ENCODE peak calls at places on chromosomes 7 and 10, in six cellular contexts. P is tibial artery, G is heart left ventricle, E is Panc1, U is GM12878, Y is spleen. H is an unnamed sample. For H3K36me3, the result is how much of the 10 kb centered on the place peaks cover.

GRCh38 chr10:58706836-58707235 is 194.2 kb downstream of the BICC1 start:
- DNase-seq in P (no peak), G (no peak), E (no peak), U (no peak), Y (no peak), H (no peak)

GRCh38 chr7:64494912-64495461 is 67.9 kb downstream of the ZNF680 start:
- DNase-seq in P (no peak), G (no peak), E (no peak), U (no peak), Y (peak), H (no peak)

GRCh38 chr10:4242561-4243035 is 457.6 kb upstream of the KLF6 start:
- DNase-seq in P (no peak), G (no peak), E (peak), U (no peak), Y (no peak), H (peak)

GRCh38 chr7:151244871-151245346 is 3.6 kb downstream of the SMARCD3 start:
- DNase-seq in P (no peak), G (no peak), E (no peak), U (no peak), Y (peak), H (no peak)

GRCh38 chr10:101272229-101272868 is 43.1 kb upstream of the LBX1 start:
- DNase-seq in P (peak), G (no peak), E (peak), U (no peak), Y (peak), H (no peak)

GRCh38 chr7:67716729-67717128 is 720.1 kb downstream of the TYW1 start:
- DNase-seq in P (no peak), G (no peak), E (no peak), U (no peak), Y (no peak), H (no peak)

GRCh38 chr10:112811741-112812551 is 138.1 kb upstream of the TCF7L2 start:
- DNase-seq in P (peak), G (no peak), E (peak), U (no peak), Y (no peak), H (peak)

GRCh38 chr10:123143825-123144168 is 4.1 kb upstream of the HMX2 start:
- DNase-seq in P (no peak), G (no peak), E (no peak), U (no peak), Y (no peak), H (no peak)

GRCh38 chr7:130988443-130988842 is 254.4 kb upstream of the KLF14 start:
- DNase-seq in P (no peak), G (no peak), E (no peak), U (no peak), Y (no peak), H (no peak)

GRCh38 chr7:47392241-47392759 is 189.6 kb downstream of the TNS3 start:
- DNase-seq in P (peak), G (peak), E (no peak), U (no peak), Y (no peak), H (peak)

GRCh38 chr7:47393406-47393805 is 188.5 kb downstream of the TNS3 start:
- DNase-seq in P (peak), G (no peak), E (no peak), U (no peak), Y (no peak), H (no peak)

GRCh38 chr7:47391726-47392125 is 190.2 kb downstream of the TNS3 start:
- DNase-seq in P (peak), G (no peak), E (no peak), U (no peak), Y (no peak), H (no peak)

GRCh38 chr7:47394751-47395252 is 187.1 kb downstream of the TNS3 start:
- DNase-seq in P (peak), G (no peak), E (no peak), U (no peak), Y (no peak), H (no peak)

GRCh38 chr7:47394216-47394615 is 187.7 kb downstream of the TNS3 start:
- DNase-seq in P (peak), G (no peak), E (no peak), U (no peak), Y (no peak), H (no peak)
- H3K36me3 ChIP-seq in P (half or more), G (under half), E (half or more), U (under half), Y (half or more), H (half or more)

GRCh38 chr7:129828989-129829676 is 123.6 kb downstream of the UBE2H start:
- DNase-seq in P (no peak), G (no peak), E (no peak), U (no peak), Y (no peak), H (no peak)

GRCh38 chr7:129828078-129828762 is 124.5 kb downstream of the UBE2H start:
- DNase-seq in P (no peak), G (no peak), E (no peak), U (no peak), Y (no peak), H (no peak)

GRCh38 chr7:129831424-129832058 is 121.2 kb downstream of the UBE2H start:
- DNase-seq in P (no peak), G (no peak), E (peak), U (no peak), Y (no peak), H (peak)

GRCh38 chr7:129830949-129831348 is 121.8 kb downstream of the UBE2H start:
- DNase-seq in P (no peak), G (no peak), E (no peak), U (no peak), Y (no peak), H (no peak)

GRCh38 chr7:129829677-129830631 is 122.8 kb downstream of the UBE2H start:
- DNase-seq in P (peak), G (no peak), E (peak), U (no peak), Y (peak), H (no peak)
- TF ChIP-seq CTCF in P (peak), G (peak), E (peak), U (peak), Y (peak), H (peak)

GRCh38 chr7:27166475-27167169 is 1.3 kb upstream of the HOXA9 start:
- DNase-seq in P (peak), G (peak), E (no peak), U (no peak), Y (peak), H (no peak)
- H3K4me3 ChIP-seq in P (peak), G (no peak), E (no peak), U (no peak), Y (no peak), H (peak)

GRCh38 chr7:25121599-25121998 is 3.5 kb downstream of the CYCS start:
- DNase-seq in P (no peak), G (no peak), E (no peak), U (no peak), Y (no peak), H (no peak)

GRCh38 chr7:25118048-25118753 is 6.9 kb downstream of the CYCS start:
- DNase-seq in P (no peak), G (no peak), E (no peak), U (no peak), Y (no peak), H (no peak)

GRCh38 chr7:25116621-25117020 is 8.4 kb downstream of the CYCS start:
- DNase-seq in P (no peak), G (no peak), E (no peak), U (no peak), Y (no peak), H (no peak)

GRCh38 chr7:25117226-25118047 is 7.6 kb downstream of the CYCS start:
- DNase-seq in P (no peak), G (no peak), E (no peak), U (peak), Y (no peak), H (no peak)

DNA sequence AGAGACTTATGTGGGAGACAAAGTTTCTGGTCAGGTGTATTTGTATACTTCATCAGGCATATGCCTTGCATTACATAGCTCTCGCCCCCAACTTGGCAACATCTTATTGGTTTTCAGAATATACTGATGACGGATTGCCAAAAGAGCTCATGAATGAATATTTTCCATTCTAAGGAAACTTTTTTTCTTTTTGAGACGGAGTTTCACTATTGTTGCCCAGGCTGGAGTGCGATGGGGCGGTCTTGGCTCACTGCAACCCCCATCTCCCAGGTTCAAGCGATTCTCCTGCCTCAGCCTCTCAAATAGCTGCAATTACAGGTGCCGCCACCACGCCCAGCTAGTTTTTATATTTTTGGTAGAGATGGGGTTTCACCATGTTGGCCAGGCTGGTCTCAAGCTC is 6.0 kb downstream of the CYCS start:
- DNase-seq in P (no peak), G (no peak), E (no peak), U (no peak), Y (no peak), H (no peak)
- H3K36me3 ChIP-seq in P (under half), G (under half), E (under half), U (under half), Y (half or more), H (under half)

GRCh38 chr10:92787557-92788152 is 60.7 kb upstream of the EXOC6 start:
- DNase-seq in P (no peak), G (no peak), E (no peak), U (no peak), Y (no peak), H (no peak)
- TF ChIP-seq CTCF in P (no peak), G (no peak), E (no peak), U (no peak), Y (no peak), H (no peak)